ENCODE peak calls at places on chromosomes 7 and 10, in ten cellular contexts. One of them, this sample, is unnamed.

GRCh38 chr7:11747715-11748485 is 84.1 kb downstream of the THSD7A start:
- DNase-seq in colonic mucosa: no peak
- DNase-seq in thoracic aorta: no peak
- DNase-seq in neural progenitor cell: no peak
- DNase-seq in nephron progenitor cell: no peak
- DNase-seq in HL-60: no peak
- DNase-seq in GM10248: no peak
- DNase-seq in heart left ventricle: no peak
- DNase-seq in Calu3: no peak
- DNase-seq in neural crest cell: no peak
- DNase-seq in this sample: no peak

GRCh38 chr10:71399946-71400345 is 3.2 kb downstream of the CDH23 start:
- DNase-seq in heart left ventricle: no peak
- DNase-seq in colonic mucosa: no peak
- DNase-seq in neural crest cell: no peak
- DNase-seq in neural progenitor cell: no peak
- DNase-seq in thoracic aorta: no peak
- DNase-seq in HL-60: no peak
- DNase-seq in GM10248: no peak
- DNase-seq in Calu3: no peak
- DNase-seq in nephron progenitor cell: no peak
- DNase-seq in this sample: no peak

GRCh38 chr7:120444650-120445049 is 171.7 kb downstream of the KCND2 start:
- DNase-seq in Calu3: no peak
- DNase-seq in colonic mucosa: no peak
- DNase-seq in nephron progenitor cell: no peak
- DNase-seq in neural crest cell: no peak
- DNase-seq in GM10248: no peak
- DNase-seq in HL-60: no peak
- DNase-seq in neural progenitor cell: no peak
- DNase-seq in heart left ventricle: no peak
- DNase-seq in thoracic aorta: no peak
- DNase-seq in this sample: no peak

GRCh38 chr10:124436191-124436638 is 13.6 kb downstream of the NKX1-2 start:
- DNase-seq in HL-60: no peak
- DNase-seq in thoracic aorta: no peak
- DNase-seq in Calu3: no peak
- DNase-seq in heart left ventricle: no peak
- DNase-seq in colonic mucosa: no peak
- DNase-seq in neural progenitor cell: no peak
- DNase-seq in nephron progenitor cell: no peak
- DNase-seq in GM10248: no peak
- DNase-seq in neural crest cell: no peak
- DNase-seq in this sample: no peak

GRCh38 chr10:125063256-125063945 is 97.0 kb downstream of the CTBP2 start:
- DNase-seq in GM10248: no peak
- DNase-seq in neural crest cell: no peak
- DNase-seq in nephron progenitor cell: no peak
- DNase-seq in HL-60: no peak
- DNase-seq in Calu3: no peak
- DNase-seq in colonic mucosa: no peak
- DNase-seq in thoracic aorta: no peak
- DNase-seq in neural progenitor cell: no peak
- DNase-seq in heart left ventricle: no peak
- DNase-seq in this sample: no peak

GRCh38 chr10:3119796-3120459 is 52.6 kb downstream of the PFKP start:
- DNase-seq in thoracic aorta: no peak
- DNase-seq in colonic mucosa: no peak
- DNase-seq in neural progenitor cell: peak
- DNase-seq in nephron progenitor cell: no peak
- DNase-seq in GM10248: no peak
- DNase-seq in heart left ventricle: no peak
- DNase-seq in Calu3: peak
- DNase-seq in HL-60: no peak
- DNase-seq in neural crest cell: peak
- DNase-seq in this sample: peak

GRCh38 chr7:16266877-16267276 is 154.5 kb downstream of the CRPPA start:
- DNase-seq in GM10248: no peak
- DNase-seq in neural progenitor cell: no peak
- DNase-seq in HL-60: no peak
- DNase-seq in Calu3: no peak
- DNase-seq in heart left ventricle: no peak
- DNase-seq in neural crest cell: no peak
- DNase-seq in nephron progenitor cell: no peak
- DNase-seq in thoracic aorta: no peak
- DNase-seq in colonic mucosa: no peak
- DNase-seq in this sample: no peak

GRCh38 chr10:124322191-124322980 is 96.3 kb downstream of the OAT start:
- DNase-seq in Calu3: no peak
- DNase-seq in colonic mucosa: no peak
- DNase-seq in thoracic aorta: no peak
- DNase-seq in heart left ventricle: no peak
- DNase-seq in HL-60: no peak
- DNase-seq in neural crest cell: no peak
- DNase-seq in neural progenitor cell: no peak
- DNase-seq in GM10248: no peak
- DNase-seq in nephron progenitor cell: no peak
- DNase-seq in this sample: no peak

GRCh38 chr10:128018236-128018635 is 108.0 kb downstream of the MKI67 start:
- DNase-seq in nephron progenitor cell: no peak
- DNase-seq in Calu3: no peak
- DNase-seq in thoracic aorta: no peak
- DNase-seq in colonic mucosa: no peak
- DNase-seq in neural crest cell: no peak
- DNase-seq in neural progenitor cell: no peak
- DNase-seq in HL-60: no peak
- DNase-seq in GM10248: no peak
- DNase-seq in heart left ventricle: no peak
- DNase-seq in this sample: peak

GRCh38 chr10:13351340-13351915 is 3.3 kb upstream of the SEPHS1 start:
- DNase-seq in neural crest cell: no peak
- DNase-seq in thoracic aorta: no peak
- DNase-seq in neural progenitor cell: peak
- DNase-seq in nephron progenitor cell: no peak
- DNase-seq in Calu3: no peak
- DNase-seq in HL-60: no peak
- DNase-seq in colonic mucosa: no peak
- DNase-seq in heart left ventricle: no peak
- DNase-seq in GM10248: peak
- DNase-seq in this sample: no peak

GRCh38 chr10:13354783-13355182 is 6.7 kb upstream of the SEPHS1 start:
- DNase-seq in colonic mucosa: no peak
- DNase-seq in thoracic aorta: no peak
- DNase-seq in GM10248: no peak
- DNase-seq in Calu3: no peak
- DNase-seq in neural progenitor cell: no peak
- DNase-seq in HL-60: no peak
- DNase-seq in nephron progenitor cell: no peak
- DNase-seq in heart left ventricle: no peak
- DNase-seq in neural crest cell: no peak
- DNase-seq in this sample: no peak

GRCh38 chr10:13349776-13350274 is 1.7 kb upstream of the SEPHS1 start:
- DNase-seq in neural crest cell: peak
- DNase-seq in Calu3: peak
- DNase-seq in GM10248: no peak
- DNase-seq in HL-60: no peak
- DNase-seq in nephron progenitor cell: peak
- DNase-seq in heart left ventricle: peak
- DNase-seq in thoracic aorta: no peak
- DNase-seq in colonic mucosa: peak
- DNase-seq in neural progenitor cell: peak
- DNase-seq in this sample: no peak

GRCh38 chr10:13356392-13356791 is 8.3 kb upstream of the SEPHS1 start:
- DNase-seq in neural crest cell: no peak
- DNase-seq in Calu3: no peak
- DNase-seq in nephron progenitor cell: no peak
- DNase-seq in HL-60: no peak
- DNase-seq in neural progenitor cell: no peak
- DNase-seq in heart left ventricle: no peak
- DNase-seq in colonic mucosa: no peak
- DNase-seq in thoracic aorta: no peak
- DNase-seq in GM10248: no peak
- DNase-seq in this sample: no peak

GRCh38 chr10:13352519-13352918 is 4.4 kb upstream of the SEPHS1 start:
- DNase-seq in GM10248: peak
- DNase-seq in nephron progenitor cell: no peak
- DNase-seq in Calu3: no peak
- DNase-seq in thoracic aorta: no peak
- DNase-seq in HL-60: no peak
- DNase-seq in heart left ventricle: no peak
- DNase-seq in colonic mucosa: no peak
- DNase-seq in neural progenitor cell: peak
- DNase-seq in neural crest cell: no peak
- DNase-seq in this sample: no peak
- TF ChIP-seq CTCF in GM10248: peak
- TF ChIP-seq CTCF in nephron progenitor cell: no peak
- TF ChIP-seq CTCF in Calu3: no peak
- TF ChIP-seq CTCF in thoracic aorta: no peak
- TF ChIP-seq CTCF in HL-60: no peak
- TF ChIP-seq CTCF in heart left ventricle: no peak
- TF ChIP-seq CTCF in colonic mucosa: no peak
- TF ChIP-seq CTCF in neural progenitor cell: peak
- TF ChIP-seq CTCF in neural crest cell: peak
- TF ChIP-seq CTCF in this sample: no peak

DNA sequence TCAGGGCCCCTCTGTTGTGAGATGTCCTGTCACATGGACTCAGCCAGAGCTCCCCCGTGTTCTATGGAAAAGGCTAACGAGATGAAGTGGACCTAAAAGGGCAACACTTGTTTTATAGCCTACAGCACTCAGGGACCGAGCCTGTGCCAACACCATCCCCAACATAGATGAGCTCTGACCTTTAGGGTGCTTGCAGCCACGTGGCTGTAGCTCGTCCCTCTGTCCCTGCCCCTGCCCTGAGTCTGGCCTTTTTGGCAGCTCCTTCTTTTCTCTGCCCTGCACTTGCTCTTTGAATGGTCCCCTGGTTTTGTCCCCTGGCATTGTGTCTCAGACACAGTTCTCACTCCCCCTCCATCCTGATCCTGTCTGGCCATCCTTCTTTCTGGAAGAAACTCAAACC is 81.2 kb upstream of the GDF10 start:
- DNase-seq in neural progenitor cell: no peak
- DNase-seq in thoracic aorta: no peak
- DNase-seq in nephron progenitor cell: no peak
- DNase-seq in Calu3: no peak
- DNase-seq in HL-60: no peak
- DNase-seq in GM10248: no peak
- DNase-seq in neural crest cell: no peak
- DNase-seq in colonic mucosa: no peak
- DNase-seq in heart left ventricle: no peak
- DNase-seq in this sample: no peak
- TF ChIP-seq CTCF in neural progenitor cell: no peak
- TF ChIP-seq CTCF in thoracic aorta: no peak
- TF ChIP-seq CTCF in nephron progenitor cell: no peak
- TF ChIP-seq CTCF in Calu3: no peak
- TF ChIP-seq CTCF in HL-60: no peak
- TF ChIP-seq CTCF in GM10248: no peak
- TF ChIP-seq CTCF in neural crest cell: no peak
- TF ChIP-seq CTCF in colonic mucosa: no peak
- TF ChIP-seq CTCF in heart left ventricle: no peak
- TF ChIP-seq CTCF in this sample: no peak

GRCh38 chr10:102118867-102119266 is 1.3 kb downstream of the LDB1 start:
- DNase-seq in neural progenitor cell: peak
- DNase-seq in colonic mucosa: peak
- DNase-seq in heart left ventricle: peak
- DNase-seq in Calu3: no peak
- DNase-seq in nephron progenitor cell: peak
- DNase-seq in GM10248: no peak
- DNase-seq in neural crest cell: no peak
- DNase-seq in thoracic aorta: no peak
- DNase-seq in HL-60: no peak
- DNase-seq in this sample: no peak

GRCh38 chr10:102120987-102121738 is 995 bp upstream of the LDB1 start:
- DNase-seq in nephron progenitor cell: peak
- DNase-seq in neural crest cell: peak
- DNase-seq in heart left ventricle: peak
- DNase-seq in thoracic aorta: peak
- DNase-seq in GM10248: no peak
- DNase-seq in Calu3: no peak
- DNase-seq in colonic mucosa: peak
- DNase-seq in neural progenitor cell: peak
- DNase-seq in HL-60: no peak
- DNase-seq in this sample: peak

GRCh38 chr10:102121739-102122372 is 1.7 kb upstream of the LDB1 start:
- DNase-seq in HL-60: no peak
- DNase-seq in neural crest cell: no peak
- DNase-seq in GM10248: no peak
- DNase-seq in Calu3: no peak
- DNase-seq in nephron progenitor cell: peak
- DNase-seq in heart left ventricle: peak
- DNase-seq in colonic mucosa: no peak
- DNase-seq in neural progenitor cell: peak
- DNase-seq in thoracic aorta: no peak
- DNase-seq in this sample: no peak

GRCh38 chr10:102119417-102120141 is 589 bp downstream of the LDB1 start:
- DNase-seq in thoracic aorta: no peak
- DNase-seq in heart left ventricle: peak
- DNase-seq in nephron progenitor cell: peak
- DNase-seq in colonic mucosa: peak
- DNase-seq in neural progenitor cell: peak
- DNase-seq in HL-60: no peak
- DNase-seq in neural crest cell: no peak
- DNase-seq in GM10248: peak
- DNase-seq in Calu3: no peak
- DNase-seq in this sample: no peak

GRCh38 chr10:102120142-102120986 is at the start of gene LDB1:
- DNase-seq in nephron progenitor cell: peak
- DNase-seq in neural progenitor cell: peak
- DNase-seq in thoracic aorta: peak
- DNase-seq in Calu3: peak
- DNase-seq in GM10248: peak
- DNase-seq in colonic mucosa: peak
- DNase-seq in neural crest cell: peak
- DNase-seq in heart left ventricle: peak
- DNase-seq in HL-60: peak
- DNase-seq in this sample: peak
- TF ChIP-seq CTCF in nephron progenitor cell: no peak
- TF ChIP-seq CTCF in neural progenitor cell: no peak
- TF ChIP-seq CTCF in thoracic aorta: no peak
- TF ChIP-seq CTCF in Calu3: no peak
- TF ChIP-seq CTCF in GM10248: no peak
- TF ChIP-seq CTCF in colonic mucosa: no peak
- TF ChIP-seq CTCF in neural crest cell: no peak
- TF ChIP-seq CTCF in heart left ventricle: peak
- TF ChIP-seq CTCF in HL-60: no peak
- TF ChIP-seq CTCF in this sample: no peak

GRCh38 chr10:98344589-98345038 is 70.4 kb downstream of the PYROXD2 start:
- DNase-seq in GM10248: no peak
- DNase-seq in Calu3: no peak
- DNase-seq in HL-60: no peak
- DNase-seq in nephron progenitor cell: no peak
- DNase-seq in neural progenitor cell: no peak
- DNase-seq in neural crest cell: no peak
- DNase-seq in thoracic aorta: peak
- DNase-seq in heart left ventricle: peak
- DNase-seq in colonic mucosa: peak
- DNase-seq in this sample: no peak
- TF ChIP-seq CTCF in GM10248: no peak
- TF ChIP-seq CTCF in Calu3: no peak
- TF ChIP-seq CTCF in HL-60: no peak
- TF ChIP-seq CTCF in nephron progenitor cell: no peak
- TF ChIP-seq CTCF in neural progenitor cell: no peak
- TF ChIP-seq CTCF in neural crest cell: no peak
- TF ChIP-seq CTCF in thoracic aorta: no peak
- TF ChIP-seq CTCF in heart left ventricle: no peak
- TF ChIP-seq CTCF in colonic mucosa: no peak
- TF ChIP-seq CTCF in this sample: no peak

GRCh38 chr10:25758041-25758457 is 176.0 kb upstream of the MYO3A start:
- DNase-seq in neural crest cell: peak
- DNase-seq in nephron progenitor cell: peak
- DNase-seq in colonic mucosa: no peak
- DNase-seq in heart left ventricle: no peak
- DNase-seq in HL-60: no peak
- DNase-seq in Calu3: peak
- DNase-seq in neural progenitor cell: peak
- DNase-seq in thoracic aorta: no peak
- DNase-seq in GM10248: peak
- DNase-seq in this sample: peak
- TF ChIP-seq CTCF in neural crest cell: peak
- TF ChIP-seq CTCF in nephron progenitor cell: peak
- TF ChIP-seq CTCF in colonic mucosa: no peak
- TF ChIP-seq CTCF in heart left ventricle: peak
- TF ChIP-seq CTCF in HL-60: no peak
- TF ChIP-seq CTCF in Calu3: no peak
- TF ChIP-seq CTCF in neural progenitor cell: peak
- TF ChIP-seq CTCF in thoracic aorta: no peak
- TF ChIP-seq CTCF in GM10248: peak
- TF ChIP-seq CTCF in this sample: peak

This sample was measured in glutamatergic neuron.